ENCODE peak calls at places on chromosomes 6 and 20, in six cellular contexts. C is CD8-positive, alpha-beta memory T cell; E is tibial nerve; W is hepatocyte; Q is fibroblast of lung; D is cardiac muscle cell. X is an unnamed sample. For H3K9me3, the result is how much of the 10 kb centered on the place peaks cover.

GRCh38 chr6:1136856-1137255 is 175.0 kb upstream of the FOXQ1 start:
- DNase-seq in C (no peak), E (no peak), W (no peak), Q (no peak), D (no peak), X (no peak)

GRCh38 chr20:16865406-16865805 is 117.2 kb downstream of the OTOR start:
- DNase-seq in C (no peak), E (no peak), W (no peak), Q (no peak), D (no peak), X (no peak)

GRCh38 chr20:56778765-56779195 is 149.7 kb downstream of the TFAP2C start:
- DNase-seq in C (no peak), E (no peak), W (peak), Q (peak), D (peak), X (no peak)

GRCh38 chr6:149212892-149213786 is 104.4 kb upstream of the TAB2 start:
- DNase-seq in C (no peak), E (no peak), W (no peak), Q (no peak), D (peak), X (no peak)

GRCh38 chr6:131250121-131250520 is 114.9 kb downstream of the AKAP7 start:
- DNase-seq in C (no peak), E (peak), W (peak), Q (peak), D (peak), X (no peak)

GRCh38 chr6:139644821-139645220 is 270.4 kb upstream of the CITED2 start:
- DNase-seq in C (no peak), E (no peak), W (no peak), Q (peak), D (peak), X (no peak)

GRCh38 chr20:62705626-62706025 is 3.0 kb upstream of the NTSR1 start:
- DNase-seq in C (no peak), E (no peak), W (no peak), Q (no peak), D (no peak), X (no peak)

GRCh38 chr6:7675353-7675945 is 50.5 kb upstream of the BMP6 start:
- DNase-seq in C (no peak), E (no peak), W (no peak), Q (no peak), D (no peak), X (no peak)

GRCh38 chr20:57104113-57104512 is 162.3 kb downstream of the BMP7 start:
- DNase-seq in C (no peak), E (no peak), W (no peak), Q (no peak), D (no peak), X (no peak)

GRCh38 chr6:42898891-42899361 is 16.9 kb upstream of the PTCRA start:
- DNase-seq in C (peak), E (peak), W (peak), Q (peak), D (peak), X (peak)

GRCh38 chr6:34239240-34239825 is 2.7 kb downstream of the HMGA1 start:
- DNase-seq in C (no peak), E (no peak), W (no peak), Q (no peak), D (no peak), X (no peak)

GRCh38 chr6:112562348-112563220 is 215.5 kb downstream of the RFPL4B start:
- DNase-seq in C (no peak), E (no peak), W (peak), Q (peak), D (peak), X (no peak)

GRCh38 chr20:43804781-43805180 is 78.0 kb upstream of the GTSF1L start:
- DNase-seq in C (no peak), E (no peak), W (no peak), Q (no peak), D (no peak), X (no peak)
- H3K9me3 ChIP-seq in C (under half), E (under half), W (under half), Q (under half), D (under half), X (under half)

GRCh38 chr6:53216301-53216700 is 67.7 kb upstream of the GCM1 start:
- DNase-seq in C (no peak), E (no peak), W (no peak), Q (no peak), D (no peak), X (no peak)

GRCh38 chr6:53209681-53210080 is 61.0 kb upstream of the GCM1 start:
- DNase-seq in C (no peak), E (no peak), W (no peak), Q (no peak), D (no peak), X (no peak)

GRCh38 chr6:53210821-53211220 is 62.2 kb upstream of the GCM1 start:
- DNase-seq in C (no peak), E (no peak), W (no peak), Q (no peak), D (no peak), X (no peak)

DNA sequence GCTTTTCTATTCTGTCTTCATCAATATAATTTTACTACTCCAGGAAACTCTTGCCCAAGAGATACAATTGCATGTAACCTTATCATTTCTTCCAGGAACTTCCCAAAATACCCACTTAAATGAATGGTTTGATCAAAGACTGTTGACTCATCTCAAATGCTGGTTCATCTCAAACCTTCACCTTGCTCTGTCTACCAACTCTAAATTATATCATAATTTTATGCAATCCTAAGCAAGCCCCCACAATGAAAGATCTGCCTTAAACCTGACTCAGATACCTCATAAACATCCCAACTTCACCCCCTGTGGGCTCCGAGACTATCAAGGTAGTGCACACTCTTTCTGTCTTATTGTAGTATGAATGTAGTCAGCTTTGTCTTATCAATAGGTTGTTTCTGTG is 65.5 kb upstream of the GCM1 start:
- DNase-seq in C (no peak), E (no peak), W (no peak), Q (no peak), D (no peak), X (no peak)
- H3K9me3 ChIP-seq in C (under half), E (under half), W (under half), Q (under half), D (under half), X (under half)

GRCh38 chr6:41073203-41073967 is 611 bp downstream of the NFYA start:
- DNase-seq in C (peak), E (peak), W (peak), Q (peak), D (peak), X (peak)

GRCh38 chr6:41072836-41073202 is at the start of gene NFYA:
- DNase-seq in C (no peak), E (peak), W (no peak), Q (peak), D (no peak), X (peak)

GRCh38 chr6:41077536-41077935 is 4.8 kb downstream of the NFYA start:
- DNase-seq in C (no peak), E (no peak), W (no peak), Q (no peak), D (no peak), X (no peak)

GRCh38 chr6:41073968-41074691 is 1.4 kb downstream of the NFYA start:
- DNase-seq in C (no peak), E (no peak), W (peak), Q (peak), D (peak), X (no peak)

GRCh38 chr6:41074692-41075436 is 2.1 kb downstream of the NFYA start:
- DNase-seq in C (no peak), E (no peak), W (no peak), Q (no peak), D (peak), X (no peak)
- H3K9me3 ChIP-seq in C (under half), E (under half), W (under half), Q (under half), D (under half), X (under half)

GRCh38 chr6:170092826-170093225 is 198.1 kb downstream of the DLL1 start:
- DNase-seq in C (no peak), E (no peak), W (no peak), Q (no peak), D (no peak), X (no peak)
- H3K9me3 ChIP-seq in C (under half), E (under half), W (under half), Q (under half), D (under half), X (under half)

GRCh38 chr20:60341062-60341461 is 382.8 kb downstream of the CDH26 start:
- DNase-seq in C (no peak), E (no peak), W (peak), Q (no peak), D (no peak), X (no peak)

GRCh38 chr20:60334936-60335335 is 376.7 kb downstream of the CDH26 start:
- DNase-seq in C (no peak), E (no peak), W (no peak), Q (no peak), D (no peak), X (no peak)

GRCh38 chr20:60340232-60340631 is 382.0 kb downstream of the CDH26 start:
- DNase-seq in C (no peak), E (no peak), W (no peak), Q (no peak), D (no peak), X (no peak)

DNA sequence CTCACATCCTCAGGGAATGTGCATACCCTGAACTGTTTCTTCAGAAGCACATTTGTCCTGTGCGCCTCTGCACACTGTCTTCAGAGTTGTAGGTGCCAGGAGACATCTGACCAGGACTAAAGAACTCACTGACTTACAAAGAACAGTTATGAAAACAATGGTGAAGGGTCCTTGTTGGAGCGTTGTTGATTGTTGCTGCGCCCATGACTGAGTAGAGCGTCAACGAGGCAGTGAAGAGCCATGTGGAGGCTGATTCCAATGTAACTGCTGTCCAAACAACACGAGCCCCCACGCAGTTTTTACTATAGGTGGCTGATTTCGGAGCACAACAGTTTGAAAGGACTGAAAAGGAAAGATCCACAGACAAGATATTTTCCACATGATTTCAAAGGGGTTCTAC is 380.3 kb downstream of the CDH26 start:
- DNase-seq in C (no peak), E (no peak), W (no peak), Q (no peak), D (no peak), X (no peak)
- H3K9me3 ChIP-seq in C (under half), E (under half), W (under half), Q (under half), D (under half), X (under half)